ENCODE peak calls at places on chromosomes 2 and 18, in five cellular contexts. I, F, P, C and S are unnamed samples.

GRCh38 chr2:54986266-54986665 is 64.0 kb downstream of the RTN4 start:
- DNase-seq in I (peak; percentile 57), P (no peak), C (no peak), F (no peak), S (no peak)

GRCh38 chr2:240441326-240441992 is 6.0 kb downstream of the GPC1 start:
- DNase-seq in I (no peak), C (no peak), F (no peak), P (no peak), S (no peak)

GRCh38 chr2:240226672-240227537 is 86.4 kb upstream of the OTOS start:
- DNase-seq in I (no peak), F (no peak), P (peak; percentile 24), C (no peak), S (no peak)

GRCh38 chr2:25333981-25334380 is 7.7 kb downstream of the DNMT3A start:
- DNase-seq in I (no peak), C (no peak), P (no peak), F (no peak), S (no peak)

GRCh38 chr2:64376926-64377325 is 77.0 kb upstream of the LGALSL start:
- DNase-seq in I (no peak), C (no peak), P (no peak), F (no peak), S (no peak)

GRCh38 chr18:35588995-35589394 is 7.5 kb downstream of the GALNT1 start:
- DNase-seq in I (no peak), P (no peak), C (no peak), F (no peak), S (peak; percentile 43)

GRCh38 chr2:43129254-43129653 is 97.2 kb downstream of the ZFP36L2 start:
- DNase-seq in F (no peak), C (no peak), P (no peak), I (no peak), S (no peak)

GRCh38 chr2:164710252-164710633 is 89.0 kb upstream of the GRB14 start:
- DNase-seq in C (no peak), F (no peak), I (peak; percentile 77), P (no peak), S (no peak)

GRCh38 chr2:37349376-37349775 is 4.9 kb downstream of the QPCT start:
- DNase-seq in P (no peak), C (no peak), F (no peak), I (no peak), S (no peak)

GRCh38 chr2:37590119-37590571 is 81.3 kb downstream of the CDC42EP3 start:
- DNase-seq in P (no peak), I (peak; percentile 61), C (no peak), F (no peak), S (no peak)

GRCh38 chr2:164692114-164692513 is 70.8 kb upstream of the GRB14 start:
- DNase-seq in P (no peak), F (no peak), I (no peak), C (no peak), S (no peak)

GRCh38 chr2:153074207-153074606 is 355.8 kb downstream of the ARL6IP6 start:
- DNase-seq in I (no peak), C (no peak), P (no peak), F (no peak), S (no peak)

GRCh38 chr2:119106301-119106897 is 52.2 kb downstream of the C1QL2 start:
- DNase-seq in F (peak; percentile 4), I (peak; percentile 33), P (peak; percentile 9), C (peak; percentile 11), S (no peak)

GRCh38 chr18:34661464-34662087 is 48.5 kb upstream of the DTNA start:
- DNase-seq in F (no peak), I (peak; percentile 51), C (peak; percentile 63), P (no peak), S (no peak)

GRCh38 chr2:6917071-6917760 is at the start of gene RNF144A:
- DNase-seq in P (no peak), I (peak; percentile 12), F (peak; percentile 71), C (peak; percentile 84), S (peak; percentile 47)

GRCh38 chr2:238655974-238656722 is 191.7 kb upstream of the TWIST2 start:
- DNase-seq in I (no peak), F (no peak), P (no peak), C (no peak), S (no peak)

GRCh38 chr2:133434962-133435668 is 133.1 kb downstream of the NCKAP5 start:
- DNase-seq in P (no peak), C (no peak), I (peak; percentile 91), F (no peak), S (no peak)

GRCh38 chr2:7377861-7378569 is 460.8 kb downstream of the RNF144A start:
- DNase-seq in P (no peak), C (no peak), F (no peak), I (no peak), S (no peak)

GRCh38 chr2:159614534-159615186 is 1.7 kb downstream of the BAZ2B start:
- DNase-seq in F (no peak), P (no peak), C (no peak), I (peak; percentile 67), S (no peak)

GRCh38 chr2:223978451-223978850 is 21.2 kb downstream of the MRPL44 start:
- DNase-seq in C (no peak), P (no peak), F (no peak), I (no peak), S (no peak)

GRCh38 chr2:98902209-98903063 is 33.6 kb downstream of the CRACDL start:
- DNase-seq in P (peak; percentile 35), F (no peak), I (no peak), C (no peak), S (no peak)